ENCODE peak calls at places on chromosome 6, in nine cellular contexts. One of them, this sample, is unnamed.

GRCh38 chr6:40627316-40627715 is 40.2 kb upstream of the LRFN2 start:
- DNase-seq in tibial nerve: no peak
- DNase-seq in fibroblast of pulmonary artery: no peak
- DNase-seq in SK-N-SH: no peak
- DNase-seq in fibroblast of lung: no peak
- DNase-seq in bronchial epithelial cell: peak
- DNase-seq in BJ: no peak
- DNase-seq in GM12878: no peak
- DNase-seq in kidney epithelial cell: no peak
- DNase-seq in this sample: no peak

GRCh38 chr6:94511502-94512088 is 1065.7 kb upstream of the MANEA start:
- DNase-seq in kidney epithelial cell: no peak
- DNase-seq in fibroblast of lung: no peak
- DNase-seq in bronchial epithelial cell: no peak
- DNase-seq in BJ: no peak
- DNase-seq in tibial nerve: no peak
- DNase-seq in GM12878: no peak
- DNase-seq in SK-N-SH: peak
- DNase-seq in fibroblast of pulmonary artery: no peak
- DNase-seq in this sample: no peak

GRCh38 chr6:163470611-163471010 is 56.1 kb downstream of the QKI start:
- DNase-seq in bronchial epithelial cell: no peak
- DNase-seq in kidney epithelial cell: no peak
- DNase-seq in tibial nerve: no peak
- DNase-seq in BJ: no peak
- DNase-seq in fibroblast of lung: no peak
- DNase-seq in fibroblast of pulmonary artery: no peak
- DNase-seq in SK-N-SH: no peak
- DNase-seq in GM12878: no peak
- DNase-seq in this sample: no peak

GRCh38 chr6:40848038-40848437 is 191.0 kb downstream of the UNC5CL start:
- DNase-seq in SK-N-SH: no peak
- DNase-seq in fibroblast of pulmonary artery: no peak
- DNase-seq in BJ: no peak
- DNase-seq in tibial nerve: no peak
- DNase-seq in bronchial epithelial cell: peak
- DNase-seq in kidney epithelial cell: no peak
- DNase-seq in fibroblast of lung: peak
- DNase-seq in GM12878: no peak
- DNase-seq in this sample: peak

GRCh38 chr6:54020311-54020710 is 90.9 kb upstream of the MLIP start:
- DNase-seq in SK-N-SH: no peak
- DNase-seq in fibroblast of lung: no peak
- DNase-seq in fibroblast of pulmonary artery: no peak
- DNase-seq in kidney epithelial cell: no peak
- DNase-seq in tibial nerve: no peak
- DNase-seq in bronchial epithelial cell: peak
- DNase-seq in GM12878: no peak
- DNase-seq in BJ: peak
- DNase-seq in this sample: no peak

GRCh38 chr6:169967687-169968086 is 216.3 kb downstream of the ERMARD start:
- DNase-seq in kidney epithelial cell: no peak
- DNase-seq in tibial nerve: no peak
- DNase-seq in fibroblast of lung: no peak
- DNase-seq in bronchial epithelial cell: no peak
- DNase-seq in GM12878: no peak
- DNase-seq in SK-N-SH: peak
- DNase-seq in fibroblast of pulmonary artery: no peak
- DNase-seq in BJ: no peak
- DNase-seq in this sample: no peak

GRCh38 chr6:31815025-31815838 is at the start of the genes HSPA1A and HSPA1L:
- DNase-seq in BJ: peak
- DNase-seq in bronchial epithelial cell: peak
- DNase-seq in GM12878: no peak
- DNase-seq in SK-N-SH: peak
- DNase-seq in kidney epithelial cell: no peak
- DNase-seq in fibroblast of lung: peak
- DNase-seq in tibial nerve: peak
- DNase-seq in fibroblast of pulmonary artery: peak
- DNase-seq in this sample: peak

GRCh38 chr6:85273870-85274269 is 176.0 kb upstream of the NT5E start:
- DNase-seq in SK-N-SH: no peak
- DNase-seq in bronchial epithelial cell: peak
- DNase-seq in BJ: no peak
- DNase-seq in fibroblast of pulmonary artery: peak
- DNase-seq in fibroblast of lung: no peak
- DNase-seq in tibial nerve: no peak
- DNase-seq in kidney epithelial cell: no peak
- DNase-seq in GM12878: no peak
- DNase-seq in this sample: no peak

GRCh38 chr6:21402368-21402767 is 191.2 kb upstream of the SOX4 start:
- DNase-seq in BJ: peak
- DNase-seq in kidney epithelial cell: no peak
- DNase-seq in fibroblast of lung: peak
- DNase-seq in GM12878: peak
- DNase-seq in fibroblast of pulmonary artery: peak
- DNase-seq in SK-N-SH: no peak
- DNase-seq in tibial nerve: no peak
- DNase-seq in bronchial epithelial cell: no peak
- DNase-seq in this sample: peak

GRCh38 chr6:170274713-170275560 is 15.9 kb downstream of the DLL1 start:
- DNase-seq in fibroblast of pulmonary artery: no peak
- DNase-seq in tibial nerve: no peak
- DNase-seq in bronchial epithelial cell: no peak
- DNase-seq in BJ: no peak
- DNase-seq in SK-N-SH: no peak
- DNase-seq in fibroblast of lung: no peak
- DNase-seq in kidney epithelial cell: no peak
- DNase-seq in GM12878: no peak
- DNase-seq in this sample: no peak

GRCh38 chr6:82786251-82786650 is 279.4 kb downstream of the UBE3D start:
- DNase-seq in tibial nerve: no peak
- DNase-seq in kidney epithelial cell: peak
- DNase-seq in fibroblast of lung: no peak
- DNase-seq in SK-N-SH: no peak
- DNase-seq in BJ: no peak
- DNase-seq in bronchial epithelial cell: no peak
- DNase-seq in fibroblast of pulmonary artery: no peak
- DNase-seq in GM12878: no peak
- DNase-seq in this sample: no peak

GRCh38 chr6:83168556-83168955 is 24.5 kb downstream of the PGM3 start:
- DNase-seq in fibroblast of lung: no peak
- DNase-seq in kidney epithelial cell: no peak
- DNase-seq in BJ: no peak
- DNase-seq in GM12878: no peak
- DNase-seq in fibroblast of pulmonary artery: no peak
- DNase-seq in SK-N-SH: no peak
- DNase-seq in bronchial epithelial cell: peak
- DNase-seq in tibial nerve: no peak
- DNase-seq in this sample: no peak

GRCh38 chr6:161442381-161442858 is 168.6 kb upstream of the AGPAT4 start:
- DNase-seq in tibial nerve: no peak
- DNase-seq in SK-N-SH: no peak
- DNase-seq in fibroblast of pulmonary artery: no peak
- DNase-seq in fibroblast of lung: no peak
- DNase-seq in BJ: no peak
- DNase-seq in kidney epithelial cell: no peak
- DNase-seq in bronchial epithelial cell: no peak
- DNase-seq in GM12878: no peak
- DNase-seq in this sample: no peak

GRCh38 chr6:142914371-142914770 is 30.6 kb downstream of the HIVEP2 start:
- DNase-seq in tibial nerve: no peak
- DNase-seq in BJ: no peak
- DNase-seq in fibroblast of pulmonary artery: no peak
- DNase-seq in bronchial epithelial cell: peak
- DNase-seq in GM12878: no peak
- DNase-seq in SK-N-SH: no peak
- DNase-seq in kidney epithelial cell: no peak
- DNase-seq in fibroblast of lung: no peak
- DNase-seq in this sample: no peak

GRCh38 chr6:113855500-113856010 is 1.6 kb upstream of the MARCKS start:
- DNase-seq in tibial nerve: no peak
- DNase-seq in bronchial epithelial cell: no peak
- DNase-seq in kidney epithelial cell: no peak
- DNase-seq in fibroblast of lung: peak
- DNase-seq in GM12878: no peak
- DNase-seq in fibroblast of pulmonary artery: peak
- DNase-seq in BJ: no peak
- DNase-seq in SK-N-SH: no peak
- DNase-seq in this sample: peak

GRCh38 chr6:71496018-71496800 is 207.6 kb downstream of the OGFRL1 start:
- DNase-seq in fibroblast of lung: peak
- DNase-seq in BJ: no peak
- DNase-seq in bronchial epithelial cell: no peak
- DNase-seq in tibial nerve: no peak
- DNase-seq in kidney epithelial cell: no peak
- DNase-seq in SK-N-SH: no peak
- DNase-seq in fibroblast of pulmonary artery: peak
- DNase-seq in GM12878: peak
- DNase-seq in this sample: peak

GRCh38 chr6:109454483-109455160 is 950 bp downstream of the MICAL1 start:
- DNase-seq in fibroblast of pulmonary artery: peak
- DNase-seq in kidney epithelial cell: no peak
- DNase-seq in SK-N-SH: peak
- DNase-seq in fibroblast of lung: peak
- DNase-seq in bronchial epithelial cell: no peak
- DNase-seq in BJ: no peak
- DNase-seq in tibial nerve: no peak
- DNase-seq in GM12878: peak
- DNase-seq in this sample: peak

GRCh38 chr6:11317885-11318771 is 85.7 kb upstream of the NEDD9 start:
- DNase-seq in GM12878: no peak
- DNase-seq in fibroblast of lung: peak
- DNase-seq in tibial nerve: peak
- DNase-seq in fibroblast of pulmonary artery: peak
- DNase-seq in BJ: peak
- DNase-seq in bronchial epithelial cell: peak
- DNase-seq in SK-N-SH: no peak
- DNase-seq in kidney epithelial cell: peak
- DNase-seq in this sample: peak

GRCh38 chr6:125577263-125577662 is 172.2 kb upstream of the HEY2 start:
- DNase-seq in fibroblast of pulmonary artery: no peak
- DNase-seq in fibroblast of lung: no peak
- DNase-seq in bronchial epithelial cell: no peak
- DNase-seq in GM12878: no peak
- DNase-seq in BJ: no peak
- DNase-seq in tibial nerve: no peak
- DNase-seq in SK-N-SH: no peak
- DNase-seq in kidney epithelial cell: no peak
- DNase-seq in this sample: no peak

GRCh38 chr6:356828-357251 is 34.7 kb upstream of the IRF4 start:
- DNase-seq in fibroblast of lung: no peak
- DNase-seq in SK-N-SH: no peak
- DNase-seq in GM12878: no peak
- DNase-seq in bronchial epithelial cell: no peak
- DNase-seq in tibial nerve: no peak
- DNase-seq in BJ: no peak
- DNase-seq in fibroblast of pulmonary artery: no peak
- DNase-seq in kidney epithelial cell: no peak
- DNase-seq in this sample: no peak

GRCh38 chr6:75493400-75494064 is at the start of gene FILIP1:
- DNase-seq in fibroblast of lung: no peak
- DNase-seq in BJ: no peak
- DNase-seq in fibroblast of pulmonary artery: peak
- DNase-seq in tibial nerve: no peak
- DNase-seq in SK-N-SH: no peak
- DNase-seq in bronchial epithelial cell: peak
- DNase-seq in GM12878: no peak
- DNase-seq in kidney epithelial cell: peak
- DNase-seq in this sample: peak

GRCh38 chr6:104955927-104956662 is 812 bp upstream of the LIN28B start:
- DNase-seq in kidney epithelial cell: no peak
- DNase-seq in fibroblast of lung: no peak
- DNase-seq in tibial nerve: no peak
- DNase-seq in GM12878: no peak
- DNase-seq in BJ: no peak
- DNase-seq in SK-N-SH: peak
- DNase-seq in fibroblast of pulmonary artery: no peak
- DNase-seq in bronchial epithelial cell: no peak
- DNase-seq in this sample: no peak

GRCh38 chr6:135162678-135163439 is 18.2 kb upstream of the MYB start:
- DNase-seq in fibroblast of lung: no peak
- DNase-seq in bronchial epithelial cell: no peak
- DNase-seq in BJ: no peak
- DNase-seq in SK-N-SH: peak
- DNase-seq in GM12878: no peak
- DNase-seq in tibial nerve: no peak
- DNase-seq in fibroblast of pulmonary artery: peak
- DNase-seq in kidney epithelial cell: no peak
- DNase-seq in this sample: peak
- H3K4me3 ChIP-seq in fibroblast of lung: no peak
- H3K4me3 ChIP-seq in bronchial epithelial cell: no peak
- H3K4me3 ChIP-seq in BJ: no peak
- H3K4me3 ChIP-seq in SK-N-SH: no peak
- H3K4me3 ChIP-seq in GM12878: peak
- H3K4me3 ChIP-seq in tibial nerve: no peak
- H3K4me3 ChIP-seq in fibroblast of pulmonary artery: no peak
- H3K4me3 ChIP-seq in kidney epithelial cell: no peak
- H3K4me3 ChIP-seq in this sample: no peak

GRCh38 chr6:145895802-145896201 is 68.4 kb downstream of the SHPRH start:
- DNase-seq in BJ: no peak
- DNase-seq in GM12878: no peak
- DNase-seq in fibroblast of pulmonary artery: peak
- DNase-seq in bronchial epithelial cell: peak
- DNase-seq in fibroblast of lung: no peak
- DNase-seq in kidney epithelial cell: no peak
- DNase-seq in SK-N-SH: no peak
- DNase-seq in tibial nerve: no peak
- DNase-seq in this sample: peak
- TF ChIP-seq CTCF in BJ: peak
- TF ChIP-seq CTCF in GM12878: no peak
- TF ChIP-seq CTCF in fibroblast of pulmonary artery: peak
- TF ChIP-seq CTCF in bronchial epithelial cell: peak
- TF ChIP-seq CTCF in fibroblast of lung: no peak
- TF ChIP-seq CTCF in kidney epithelial cell: peak
- TF ChIP-seq CTCF in SK-N-SH: peak
- TF ChIP-seq CTCF in tibial nerve: no peak
- TF ChIP-seq CTCF in this sample: peak

GRCh38 chr6:26088344-26088743 is 1.1 kb downstream of the HFE start:
- DNase-seq in BJ: no peak
- DNase-seq in GM12878: no peak
- DNase-seq in kidney epithelial cell: no peak
- DNase-seq in bronchial epithelial cell: peak
- DNase-seq in tibial nerve: no peak
- DNase-seq in fibroblast of pulmonary artery: peak
- DNase-seq in fibroblast of lung: no peak
- DNase-seq in SK-N-SH: no peak
- DNase-seq in this sample: peak
- H3K4me3 ChIP-seq in BJ: peak
- H3K4me3 ChIP-seq in GM12878: peak
- H3K4me3 ChIP-seq in kidney epithelial cell: peak
- H3K4me3 ChIP-seq in bronchial epithelial cell: no peak
- H3K4me3 ChIP-seq in tibial nerve: no peak
- H3K4me3 ChIP-seq in fibroblast of pulmonary artery: peak
- H3K4me3 ChIP-seq in fibroblast of lung: peak
- H3K4me3 ChIP-seq in SK-N-SH: no peak
- H3K4me3 ChIP-seq in this sample: peak

DNA sequence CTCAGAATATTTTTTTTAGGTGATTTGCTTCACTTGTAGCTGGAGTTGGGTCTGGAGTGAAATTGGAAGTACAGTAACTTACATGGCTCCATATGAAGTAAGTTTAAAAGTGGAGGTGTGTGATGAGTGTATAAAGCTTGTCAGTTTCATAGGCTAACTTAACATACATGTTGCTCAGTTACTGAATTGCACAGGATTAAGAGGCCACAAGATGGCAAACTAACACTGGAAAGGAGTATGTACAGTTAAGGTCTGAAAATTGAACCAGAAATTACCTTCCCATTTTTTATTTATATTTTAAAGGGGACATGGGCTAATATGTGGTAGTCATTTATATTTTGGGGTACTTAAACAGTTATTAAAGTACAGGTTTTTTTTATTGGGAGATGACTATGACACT is 45.3 kb upstream of the SMIM8 start:
- DNase-seq in GM12878: no peak
- DNase-seq in SK-N-SH: peak
- DNase-seq in fibroblast of lung: peak
- DNase-seq in bronchial epithelial cell: peak
- DNase-seq in fibroblast of pulmonary artery: peak
- DNase-seq in kidney epithelial cell: no peak
- DNase-seq in tibial nerve: no peak
- DNase-seq in BJ: no peak
- DNase-seq in this sample: peak
- TF ChIP-seq CTCF in GM12878: no peak
- TF ChIP-seq CTCF in SK-N-SH: peak
- TF ChIP-seq CTCF in fibroblast of lung: peak
- TF ChIP-seq CTCF in bronchial epithelial cell: peak
- TF ChIP-seq CTCF in fibroblast of pulmonary artery: peak
- TF ChIP-seq CTCF in kidney epithelial cell: no peak
- TF ChIP-seq CTCF in tibial nerve: no peak
- TF ChIP-seq CTCF in BJ: no peak
- TF ChIP-seq CTCF in this sample: peak